ENCODE peak calls at places on chromosome 15, in five cellular contexts. C is Caco-2, L is A549, U is M059J, J is SK-MEL-5. Z is an unnamed sample.

GRCh38 chr15:99211926-99212325 is 37.5 kb downstream of the TTC23 start:
- DNase-seq in C (no peak), L (peak), U (peak), J (no peak), Z (no peak)

GRCh38 chr15:50890751-50891150 is 17.7 kb upstream of the AP4E1 start:
- DNase-seq in C (no peak), L (peak), U (peak), J (no peak), Z (no peak)

GRCh38 chr15:90895571-90896117 is 7.5 kb upstream of the MAN2A2 start:
- DNase-seq in C (no peak), L (peak), U (no peak), J (peak), Z (no peak)

GRCh38 chr15:76566276-76566675 is 229.7 kb downstream of the ISL2 start:
- DNase-seq in C (no peak), L (no peak), U (peak), J (no peak), Z (no peak)

GRCh38 chr15:77605582-77605981 is 27.1 kb downstream of the LINGO1 start:
- DNase-seq in C (no peak), L (no peak), U (no peak), J (no peak), Z (no peak)

GRCh38 chr15:68435966-68436365 is 4.0 kb upstream of the ITGA11 start:
- DNase-seq in C (no peak), L (no peak), U (no peak), J (no peak), Z (no peak)

GRCh38 chr15:40382580-40383456 is at the start of gene KNSTRN:
- DNase-seq in C (peak), L (peak), U (peak), J (peak), Z (peak)

GRCh38 chr15:101579766-101580165 is 72.4 kb downstream of the TM2D3 start:
- DNase-seq in C (no peak), L (peak), U (peak), J (no peak), Z (peak)

GRCh38 chr15:85142324-85142723 is 160.7 kb downstream of the PDE8A start:
- DNase-seq in C (no peak), L (peak), U (peak), J (no peak), Z (peak)

GRCh38 chr15:32826685-32827084 is 108.9 kb downstream of the GREM1 start:
- DNase-seq in C (no peak), L (peak), U (no peak), J (no peak), Z (no peak)

GRCh38 chr15:79593119-79593869 is 161.2 kb downstream of the MINAR1 start:
- DNase-seq in C (no peak), L (peak), U (peak), J (peak), Z (no peak)

GRCh38 chr15:29656636-29657475 is 165.4 kb downstream of the TJP1 start:
- DNase-seq in C (peak), L (peak), U (no peak), J (no peak), Z (no peak)

GRCh38 chr15:58797505-58797904 is 26.4 kb downstream of the MINDY2 start:
- DNase-seq in C (no peak), L (no peak), U (no peak), J (no peak), Z (no peak)

GRCh38 chr15:86929461-86929860 is 849.8 kb downstream of the AGBL1 start:
- DNase-seq in C (no peak), L (no peak), U (no peak), J (no peak), Z (no peak)

GRCh38 chr15:45425135-45425534 is 46.8 kb upstream of the GATM start:
- DNase-seq in C (no peak), L (no peak), U (peak), J (no peak), Z (no peak)

GRCh38 chr15:60006203-60006782 is 2.2 kb downstream of the FOXB1 start:
- DNase-seq in C (no peak), L (no peak), U (peak), J (peak), Z (no peak)

GRCh38 chr15:43968551-43968950 is 141.7 kb downstream of the WDR76 start:
- DNase-seq in C (no peak), L (no peak), U (no peak), J (no peak), Z (no peak)

GRCh38 chr15:68822818-68823217 is 2.1 kb upstream of the ANP32A start:
- DNase-seq in C (no peak), L (no peak), U (no peak), J (peak), Z (no peak)

GRCh38 chr15:38996111-38996541 is 431.5 kb upstream of the RASGRP1 start:
- DNase-seq in C (no peak), L (no peak), U (peak), J (peak), Z (peak)

GRCh38 chr15:70936326-70936725 is 43.7 kb downstream of the LRRC49 start:
- DNase-seq in C (no peak), L (no peak), U (no peak), J (no peak), Z (no peak)

GRCh38 chr15:85312925-85313324 is 67.5 kb upstream of the AKAP13 start:
- DNase-seq in C (no peak), L (no peak), U (peak), J (no peak), Z (no peak)

GRCh38 chr15:39275066-39275465 is 305.8 kb upstream of the THBS1 start:
- DNase-seq in C (no peak), L (no peak), U (no peak), J (no peak), Z (no peak)

GRCh38 chr15:39573844-39574243 is 7.0 kb upstream of the THBS1 start:
- DNase-seq in C (no peak), L (no peak), U (peak), J (no peak), Z (no peak)

GRCh38 chr15:77864211-77865105 is 213.1 kb downstream of the TBC1D2B start:
- DNase-seq in C (no peak), L (no peak), U (peak), J (no peak), Z (no peak)